ENCODE peak calls at places on chromosomes 2 and 18, in nine cellular contexts. One of them, this sample, is unnamed. For H3K36me3, the result is how much of the 10 kb centered on the place peaks cover.

GRCh38 chr2:137208361-137208973 is 443.1 kb downstream of the THSD7B start:
- DNase-seq in CD4-positive, CD25-positive, alpha-beta regulatory T cell: no peak
- DNase-seq in aorta: no peak
- DNase-seq in kidney epithelial cell: peak
- DNase-seq in SK-N-MC: no peak
- DNase-seq in adrenal gland: no peak
- DNase-seq in brain microvascular endothelial cell: peak
- DNase-seq in tibial artery: no peak
- DNase-seq in H7: no peak
- DNase-seq in this sample: no peak

GRCh38 chr2:229780856-229781773 is 66.8 kb upstream of the DNER start:
- DNase-seq in CD4-positive, CD25-positive, alpha-beta regulatory T cell: peak
- DNase-seq in brain microvascular endothelial cell: peak
- DNase-seq in H7: no peak
- DNase-seq in kidney epithelial cell: no peak
- DNase-seq in aorta: no peak
- DNase-seq in tibial artery: no peak
- DNase-seq in SK-N-MC: no peak
- DNase-seq in adrenal gland: no peak
- DNase-seq in this sample: no peak

GRCh38 chr2:12451726-12452125 is 265.0 kb upstream of the TRIB2 start:
- DNase-seq in brain microvascular endothelial cell: peak
- DNase-seq in SK-N-MC: no peak
- DNase-seq in aorta: no peak
- DNase-seq in kidney epithelial cell: no peak
- DNase-seq in adrenal gland: no peak
- DNase-seq in H7: no peak
- DNase-seq in CD4-positive, CD25-positive, alpha-beta regulatory T cell: peak
- DNase-seq in tibial artery: no peak
- DNase-seq in this sample: no peak

GRCh38 chr18:63346031-63346430 is 21.0 kb downstream of the KDSR start:
- DNase-seq in tibial artery: no peak
- DNase-seq in aorta: no peak
- DNase-seq in brain microvascular endothelial cell: no peak
- DNase-seq in SK-N-MC: no peak
- DNase-seq in adrenal gland: peak
- DNase-seq in kidney epithelial cell: no peak
- DNase-seq in CD4-positive, CD25-positive, alpha-beta regulatory T cell: no peak
- DNase-seq in H7: no peak
- DNase-seq in this sample: no peak

GRCh38 chr2:201959198-201959597 is 74.5 kb upstream of the FZD7 start:
- DNase-seq in adrenal gland: no peak
- DNase-seq in CD4-positive, CD25-positive, alpha-beta regulatory T cell: no peak
- DNase-seq in H7: no peak
- DNase-seq in SK-N-MC: no peak
- DNase-seq in brain microvascular endothelial cell: no peak
- DNase-seq in aorta: no peak
- DNase-seq in kidney epithelial cell: no peak
- DNase-seq in tibial artery: no peak
- DNase-seq in this sample: no peak

GRCh38 chr2:84435331-84436081 is 23.6 kb downstream of the SUCLG1 start:
- DNase-seq in adrenal gland: no peak
- DNase-seq in SK-N-MC: no peak
- DNase-seq in tibial artery: no peak
- DNase-seq in CD4-positive, CD25-positive, alpha-beta regulatory T cell: no peak
- DNase-seq in aorta: no peak
- DNase-seq in brain microvascular endothelial cell: peak
- DNase-seq in kidney epithelial cell: no peak
- DNase-seq in H7: no peak
- DNase-seq in this sample: no peak

GRCh38 chr2:211458974-211459373 is 902.6 kb downstream of the CPS1 start:
- DNase-seq in aorta: no peak
- DNase-seq in CD4-positive, CD25-positive, alpha-beta regulatory T cell: no peak
- DNase-seq in adrenal gland: no peak
- DNase-seq in H7: no peak
- DNase-seq in brain microvascular endothelial cell: no peak
- DNase-seq in SK-N-MC: no peak
- DNase-seq in kidney epithelial cell: no peak
- DNase-seq in tibial artery: no peak
- DNase-seq in this sample: no peak

GRCh38 chr2:40412456-40412855 is 39.4 kb downstream of the SLC8A1 start:
- DNase-seq in CD4-positive, CD25-positive, alpha-beta regulatory T cell: no peak
- DNase-seq in brain microvascular endothelial cell: peak
- DNase-seq in H7: no peak
- DNase-seq in tibial artery: no peak
- DNase-seq in aorta: no peak
- DNase-seq in adrenal gland: no peak
- DNase-seq in SK-N-MC: no peak
- DNase-seq in kidney epithelial cell: no peak
- DNase-seq in this sample: no peak

DNA sequence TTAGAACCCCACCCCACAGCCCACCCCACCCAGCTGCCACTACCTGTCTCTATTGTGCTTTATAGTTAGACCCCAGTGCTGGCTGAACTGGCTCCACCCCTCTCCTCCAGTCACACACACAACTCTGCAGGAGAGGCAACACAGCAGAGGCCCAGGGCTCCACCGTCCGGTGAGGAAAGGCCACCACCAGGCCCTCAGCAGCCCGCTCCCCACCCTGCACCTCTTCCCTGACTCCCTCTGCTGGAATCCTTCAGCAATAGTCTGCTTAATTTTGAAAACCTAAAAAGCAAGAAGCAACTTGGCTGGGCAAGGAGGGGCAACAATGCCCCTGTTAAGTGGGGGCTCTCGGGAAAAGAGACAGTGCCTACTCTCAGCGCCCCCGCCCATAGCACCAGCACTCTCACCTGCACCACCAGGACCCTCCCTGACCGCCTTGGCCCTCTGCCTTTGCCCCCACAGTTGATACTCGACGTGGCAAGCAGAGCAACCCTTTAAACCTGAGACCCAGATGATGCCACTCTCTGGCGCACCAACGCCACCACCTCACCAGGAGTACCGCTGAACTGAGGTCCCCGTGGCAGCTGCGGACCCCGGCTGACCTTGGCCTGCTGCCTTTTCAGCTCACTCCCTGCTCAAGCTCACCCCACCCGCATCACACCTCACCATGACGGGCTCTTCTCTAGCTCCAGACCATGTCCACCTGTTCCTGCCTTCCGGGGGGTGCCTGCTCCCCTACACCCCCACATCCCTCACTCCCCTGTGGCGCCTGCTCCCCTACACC is 45.7 kb downstream of the NDUFA10 start:
- DNase-seq in tibial artery: no peak
- DNase-seq in brain microvascular endothelial cell: peak
- DNase-seq in CD4-positive, CD25-positive, alpha-beta regulatory T cell: no peak
- DNase-seq in H7: peak
- DNase-seq in aorta: no peak
- DNase-seq in adrenal gland: peak
- DNase-seq in kidney epithelial cell: no peak
- DNase-seq in SK-N-MC: no peak
- DNase-seq in this sample: peak
- H3K36me3 ChIP-seq in tibial artery: under half
- H3K36me3 ChIP-seq in brain microvascular endothelial cell: under half
- H3K36me3 ChIP-seq in CD4-positive, CD25-positive, alpha-beta regulatory T cell: half or more
- H3K36me3 ChIP-seq in H7: under half
- H3K36me3 ChIP-seq in aorta: under half
- H3K36me3 ChIP-seq in adrenal gland: under half
- H3K36me3 ChIP-seq in kidney epithelial cell: under half
- H3K36me3 ChIP-seq in SK-N-MC: under half
- H3K36me3 ChIP-seq in this sample: under half

GRCh38 chr2:110664135-110664534 is 13.7 kb downstream of the BUB1 start:
- DNase-seq in brain microvascular endothelial cell: no peak
- DNase-seq in SK-N-MC: no peak
- DNase-seq in kidney epithelial cell: no peak
- DNase-seq in tibial artery: no peak
- DNase-seq in H7: no peak
- DNase-seq in CD4-positive, CD25-positive, alpha-beta regulatory T cell: no peak
- DNase-seq in adrenal gland: no peak
- DNase-seq in aorta: no peak
- DNase-seq in this sample: no peak

GRCh38 chr2:110673201-110673600 is 4.7 kb downstream of the BUB1 start:
- DNase-seq in tibial artery: no peak
- DNase-seq in aorta: no peak
- DNase-seq in kidney epithelial cell: no peak
- DNase-seq in H7: no peak
- DNase-seq in brain microvascular endothelial cell: no peak
- DNase-seq in adrenal gland: no peak
- DNase-seq in SK-N-MC: no peak
- DNase-seq in CD4-positive, CD25-positive, alpha-beta regulatory T cell: no peak
- DNase-seq in this sample: no peak

GRCh38 chr2:110667061-110667460 is 10.8 kb downstream of the BUB1 start:
- DNase-seq in aorta: no peak
- DNase-seq in kidney epithelial cell: no peak
- DNase-seq in adrenal gland: no peak
- DNase-seq in CD4-positive, CD25-positive, alpha-beta regulatory T cell: no peak
- DNase-seq in brain microvascular endothelial cell: no peak
- DNase-seq in tibial artery: no peak
- DNase-seq in SK-N-MC: no peak
- DNase-seq in H7: no peak
- DNase-seq in this sample: no peak

GRCh38 chr2:110670826-110671225 is 7.0 kb downstream of the BUB1 start:
- DNase-seq in brain microvascular endothelial cell: no peak
- DNase-seq in CD4-positive, CD25-positive, alpha-beta regulatory T cell: no peak
- DNase-seq in adrenal gland: no peak
- DNase-seq in SK-N-MC: no peak
- DNase-seq in H7: no peak
- DNase-seq in aorta: no peak
- DNase-seq in tibial artery: no peak
- DNase-seq in kidney epithelial cell: no peak
- DNase-seq in this sample: no peak

DNA sequence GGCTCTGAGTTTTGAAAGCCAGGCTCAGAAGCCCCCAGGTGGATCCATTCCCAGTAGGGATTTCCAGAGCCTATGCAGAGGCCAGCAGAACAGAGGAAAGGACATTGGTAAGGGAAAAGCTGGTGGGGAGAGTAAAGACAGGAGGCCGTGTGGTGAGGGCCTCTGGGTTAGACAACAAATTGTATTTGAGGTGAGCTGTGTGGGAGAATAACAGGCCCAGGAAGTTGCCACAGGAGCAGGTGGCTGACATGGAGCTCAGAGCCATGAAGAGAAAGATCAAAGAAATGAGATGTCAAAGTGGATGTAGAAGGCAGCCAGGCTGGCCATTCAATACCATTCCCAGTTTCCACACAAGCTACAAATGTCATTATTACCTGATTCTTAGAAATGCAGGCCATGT is 8.8 kb downstream of the BUB1 start:
- DNase-seq in brain microvascular endothelial cell: no peak
- DNase-seq in SK-N-MC: no peak
- DNase-seq in CD4-positive, CD25-positive, alpha-beta regulatory T cell: no peak
- DNase-seq in kidney epithelial cell: no peak
- DNase-seq in tibial artery: no peak
- DNase-seq in aorta: no peak
- DNase-seq in H7: no peak
- DNase-seq in adrenal gland: no peak
- DNase-seq in this sample: no peak
- H3K36me3 ChIP-seq in brain microvascular endothelial cell: under half
- H3K36me3 ChIP-seq in SK-N-MC: half or more
- H3K36me3 ChIP-seq in CD4-positive, CD25-positive, alpha-beta regulatory T cell: under half
- H3K36me3 ChIP-seq in kidney epithelial cell: under half
- H3K36me3 ChIP-seq in tibial artery: under half
- H3K36me3 ChIP-seq in aorta: under half
- H3K36me3 ChIP-seq in H7: half or more
- H3K36me3 ChIP-seq in adrenal gland: under half
- H3K36me3 ChIP-seq in this sample: under half

GRCh38 chr18:24160086-24160485 is 21.2 kb downstream of the CABYR start:
- DNase-seq in SK-N-MC: no peak
- DNase-seq in aorta: no peak
- DNase-seq in CD4-positive, CD25-positive, alpha-beta regulatory T cell: no peak
- DNase-seq in brain microvascular endothelial cell: no peak
- DNase-seq in kidney epithelial cell: no peak
- DNase-seq in tibial artery: no peak
- DNase-seq in adrenal gland: no peak
- DNase-seq in H7: no peak
- DNase-seq in this sample: no peak
- H3K36me3 ChIP-seq in SK-N-MC: under half
- H3K36me3 ChIP-seq in aorta: under half
- H3K36me3 ChIP-seq in CD4-positive, CD25-positive, alpha-beta regulatory T cell: under half
- H3K36me3 ChIP-seq in brain microvascular endothelial cell: under half
- H3K36me3 ChIP-seq in kidney epithelial cell: under half
- H3K36me3 ChIP-seq in tibial artery: half or more
- H3K36me3 ChIP-seq in adrenal gland: under half
- H3K36me3 ChIP-seq in H7: under half
- H3K36me3 ChIP-seq in this sample: under half

GRCh38 chr2:215361211-215361875 is 49.5 kb downstream of the ATIC start:
- DNase-seq in H7: no peak
- DNase-seq in adrenal gland: no peak
- DNase-seq in kidney epithelial cell: no peak
- DNase-seq in brain microvascular endothelial cell: no peak
- DNase-seq in tibial artery: no peak
- DNase-seq in CD4-positive, CD25-positive, alpha-beta regulatory T cell: no peak
- DNase-seq in aorta: no peak
- DNase-seq in SK-N-MC: no peak
- DNase-seq in this sample: no peak

GRCh38 chr2:215359576-215359922 is 47.7 kb downstream of the ATIC start:
- DNase-seq in CD4-positive, CD25-positive, alpha-beta regulatory T cell: no peak
- DNase-seq in SK-N-MC: no peak
- DNase-seq in aorta: no peak
- DNase-seq in kidney epithelial cell: no peak
- DNase-seq in adrenal gland: no peak
- DNase-seq in brain microvascular endothelial cell: no peak
- DNase-seq in tibial artery: no peak
- DNase-seq in H7: no peak
- DNase-seq in this sample: no peak

GRCh38 chr2:215361876-215362561 is 50.2 kb downstream of the ATIC start:
- DNase-seq in tibial artery: no peak
- DNase-seq in adrenal gland: no peak
- DNase-seq in H7: no peak
- DNase-seq in CD4-positive, CD25-positive, alpha-beta regulatory T cell: no peak
- DNase-seq in SK-N-MC: no peak
- DNase-seq in aorta: no peak
- DNase-seq in kidney epithelial cell: no peak
- DNase-seq in brain microvascular endothelial cell: peak
- DNase-seq in this sample: peak

GRCh38 chr2:215358891-215359575 is 47.2 kb downstream of the ATIC start:
- DNase-seq in SK-N-MC: no peak
- DNase-seq in H7: no peak
- DNase-seq in CD4-positive, CD25-positive, alpha-beta regulatory T cell: no peak
- DNase-seq in aorta: no peak
- DNase-seq in tibial artery: no peak
- DNase-seq in brain microvascular endothelial cell: peak
- DNase-seq in adrenal gland: no peak
- DNase-seq in kidney epithelial cell: no peak
- DNase-seq in this sample: no peak

GRCh38 chr2:215360596-215360995 is 48.7 kb downstream of the ATIC start:
- DNase-seq in adrenal gland: no peak
- DNase-seq in tibial artery: no peak
- DNase-seq in brain microvascular endothelial cell: no peak
- DNase-seq in kidney epithelial cell: no peak
- DNase-seq in CD4-positive, CD25-positive, alpha-beta regulatory T cell: no peak
- DNase-seq in aorta: no peak
- DNase-seq in SK-N-MC: no peak
- DNase-seq in H7: no peak
- DNase-seq in this sample: no peak
- H3K36me3 ChIP-seq in adrenal gland: under half
- H3K36me3 ChIP-seq in tibial artery: half or more
- H3K36me3 ChIP-seq in brain microvascular endothelial cell: half or more
- H3K36me3 ChIP-seq in kidney epithelial cell: under half
- H3K36me3 ChIP-seq in CD4-positive, CD25-positive, alpha-beta regulatory T cell: under half
- H3K36me3 ChIP-seq in aorta: under half
- H3K36me3 ChIP-seq in SK-N-MC: half or more
- H3K36me3 ChIP-seq in H7: under half
- H3K36me3 ChIP-seq in this sample: under half